ENCODE peak calls at places on chromosomes 12 and 14, in eight cellular contexts. One of them, this sample, is unnamed. For H3K27me3, the result is how much of the 10 kb centered on the place peaks cover.

GRCh38 chr12:7068240-7068993 is 7.9 kb downstream of the C1S start:
- DNase-seq in CD4-positive, alpha-beta T cell: no peak
- DNase-seq in neural progenitor cell: no peak
- DNase-seq in adrenal gland: no peak
- DNase-seq in stomach: no peak
- DNase-seq in left lung: no peak
- DNase-seq in Panc1: no peak
- DNase-seq in BJ: no peak
- DNase-seq in this sample: no peak

GRCh38 chr12:6370994-6371754 is 4.2 kb downstream of the SCNN1A start:
- DNase-seq in CD4-positive, alpha-beta T cell: no peak
- DNase-seq in neural progenitor cell: peak
- DNase-seq in adrenal gland: peak
- DNase-seq in stomach: peak
- DNase-seq in left lung: peak
- DNase-seq in Panc1: peak
- DNase-seq in BJ: no peak
- DNase-seq in this sample: peak

GRCh38 chr12:32595251-32595650 is 83.8 kb upstream of the DNM1L start:
- DNase-seq in CD4-positive, alpha-beta T cell: no peak
- DNase-seq in neural progenitor cell: no peak
- DNase-seq in adrenal gland: no peak
- DNase-seq in stomach: no peak
- DNase-seq in left lung: no peak
- DNase-seq in Panc1: no peak
- DNase-seq in BJ: peak
- DNase-seq in this sample: no peak

GRCh38 chr12:124392991-124393790 is 98.3 kb downstream of the RFLNA start:
- DNase-seq in CD4-positive, alpha-beta T cell: no peak
- DNase-seq in neural progenitor cell: peak
- DNase-seq in adrenal gland: peak
- DNase-seq in stomach: peak
- DNase-seq in left lung: peak
- DNase-seq in Panc1: no peak
- DNase-seq in BJ: no peak
- DNase-seq in this sample: peak

GRCh38 chr12:21843795-21844194 is 69.3 kb upstream of the KCNJ8 start:
- DNase-seq in CD4-positive, alpha-beta T cell: no peak
- DNase-seq in neural progenitor cell: no peak
- DNase-seq in adrenal gland: no peak
- DNase-seq in stomach: no peak
- DNase-seq in left lung: no peak
- DNase-seq in Panc1: no peak
- DNase-seq in BJ: no peak
- DNase-seq in this sample: no peak

GRCh38 chr12:125140918-125141573 is 75.8 kb downstream of the AACS start:
- DNase-seq in CD4-positive, alpha-beta T cell: no peak
- DNase-seq in neural progenitor cell: no peak
- DNase-seq in adrenal gland: no peak
- DNase-seq in stomach: no peak
- DNase-seq in left lung: no peak
- DNase-seq in Panc1: peak
- DNase-seq in BJ: no peak
- DNase-seq in this sample: no peak

GRCh38 chr14:49164074-49164473 is 422.1 kb downstream of the RPS29 start:
- DNase-seq in CD4-positive, alpha-beta T cell: no peak
- DNase-seq in neural progenitor cell: no peak
- DNase-seq in adrenal gland: no peak
- DNase-seq in stomach: no peak
- DNase-seq in left lung: no peak
- DNase-seq in Panc1: no peak
- DNase-seq in BJ: no peak
- DNase-seq in this sample: no peak

GRCh38 chr12:132523576-132524331 is 33.8 kb downstream of the FBRSL1 start:
- DNase-seq in CD4-positive, alpha-beta T cell: peak
- DNase-seq in neural progenitor cell: peak
- DNase-seq in adrenal gland: peak
- DNase-seq in stomach: peak
- DNase-seq in left lung: peak
- DNase-seq in Panc1: peak
- DNase-seq in BJ: no peak
- DNase-seq in this sample: peak

GRCh38 chr12:52506858-52507715 is 13.1 kb downstream of the KRT5 start:
- DNase-seq in CD4-positive, alpha-beta T cell: no peak
- DNase-seq in neural progenitor cell: peak
- DNase-seq in adrenal gland: no peak
- DNase-seq in stomach: no peak
- DNase-seq in left lung: no peak
- DNase-seq in Panc1: peak
- DNase-seq in BJ: no peak
- DNase-seq in this sample: no peak

GRCh38 chr12:66119229-66119869 is 11.2 kb downstream of the LLPH start:
- DNase-seq in CD4-positive, alpha-beta T cell: no peak
- DNase-seq in neural progenitor cell: no peak
- DNase-seq in adrenal gland: no peak
- DNase-seq in stomach: no peak
- DNase-seq in left lung: no peak
- DNase-seq in Panc1: no peak
- DNase-seq in BJ: no peak
- DNase-seq in this sample: no peak

GRCh38 chr12:66118240-66118891 is 12.2 kb downstream of the LLPH start:
- DNase-seq in CD4-positive, alpha-beta T cell: no peak
- DNase-seq in neural progenitor cell: no peak
- DNase-seq in adrenal gland: no peak
- DNase-seq in stomach: no peak
- DNase-seq in left lung: no peak
- DNase-seq in Panc1: no peak
- DNase-seq in BJ: no peak
- DNase-seq in this sample: no peak

GRCh38 chr12:66119870-66120241 is 10.7 kb downstream of the LLPH start:
- DNase-seq in CD4-positive, alpha-beta T cell: no peak
- DNase-seq in neural progenitor cell: no peak
- DNase-seq in adrenal gland: no peak
- DNase-seq in stomach: no peak
- DNase-seq in left lung: no peak
- DNase-seq in Panc1: no peak
- DNase-seq in BJ: no peak
- DNase-seq in this sample: no peak

GRCh38 chr12:66117242-66117641 is 13.3 kb downstream of the LLPH start:
- DNase-seq in CD4-positive, alpha-beta T cell: no peak
- DNase-seq in neural progenitor cell: no peak
- DNase-seq in adrenal gland: no peak
- DNase-seq in stomach: no peak
- DNase-seq in left lung: no peak
- DNase-seq in Panc1: no peak
- DNase-seq in BJ: no peak
- DNase-seq in this sample: no peak

DNA sequence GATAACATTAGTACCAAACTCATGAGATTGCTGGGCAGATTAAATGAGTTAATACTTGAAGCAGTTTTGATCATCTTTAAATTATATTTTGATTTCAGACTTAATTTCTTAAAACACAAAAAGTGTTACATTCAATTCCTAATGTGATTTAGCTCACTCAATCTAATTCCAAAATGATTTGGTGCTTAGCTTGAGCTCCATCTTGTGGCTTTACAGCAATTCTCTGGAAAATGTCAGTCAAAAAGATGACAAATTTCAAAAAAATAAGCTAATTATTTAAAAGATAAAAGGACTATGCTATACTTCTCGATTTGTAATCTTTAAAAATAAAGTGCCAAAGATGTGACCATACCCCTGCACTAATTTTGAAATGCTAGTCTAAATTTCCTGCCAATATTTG is 10.1 kb downstream of the LLPH start:
- DNase-seq in CD4-positive, alpha-beta T cell: no peak
- DNase-seq in neural progenitor cell: no peak
- DNase-seq in adrenal gland: no peak
- DNase-seq in stomach: no peak
- DNase-seq in left lung: no peak
- DNase-seq in Panc1: no peak
- DNase-seq in BJ: no peak
- DNase-seq in this sample: no peak
- TF ChIP-seq CTCF in CD4-positive, alpha-beta T cell: no peak
- TF ChIP-seq CTCF in neural progenitor cell: peak
- TF ChIP-seq CTCF in adrenal gland: no peak
- TF ChIP-seq CTCF in stomach: no peak
- TF ChIP-seq CTCF in left lung: no peak
- TF ChIP-seq CTCF in Panc1: peak
- TF ChIP-seq CTCF in BJ: no peak
- TF ChIP-seq CTCF in this sample: no peak

GRCh38 chr12:98260276-98260675 is 255.1 kb upstream of the TMPO start:
- DNase-seq in CD4-positive, alpha-beta T cell: no peak
- DNase-seq in neural progenitor cell: no peak
- DNase-seq in adrenal gland: no peak
- DNase-seq in stomach: no peak
- DNase-seq in left lung: no peak
- DNase-seq in Panc1: no peak
- DNase-seq in BJ: no peak
- DNase-seq in this sample: no peak

GRCh38 chr12:98259667-98260066 is 255.7 kb upstream of the TMPO start:
- DNase-seq in CD4-positive, alpha-beta T cell: no peak
- DNase-seq in neural progenitor cell: no peak
- DNase-seq in adrenal gland: no peak
- DNase-seq in stomach: no peak
- DNase-seq in left lung: no peak
- DNase-seq in Panc1: no peak
- DNase-seq in BJ: no peak
- DNase-seq in this sample: no peak

DNA sequence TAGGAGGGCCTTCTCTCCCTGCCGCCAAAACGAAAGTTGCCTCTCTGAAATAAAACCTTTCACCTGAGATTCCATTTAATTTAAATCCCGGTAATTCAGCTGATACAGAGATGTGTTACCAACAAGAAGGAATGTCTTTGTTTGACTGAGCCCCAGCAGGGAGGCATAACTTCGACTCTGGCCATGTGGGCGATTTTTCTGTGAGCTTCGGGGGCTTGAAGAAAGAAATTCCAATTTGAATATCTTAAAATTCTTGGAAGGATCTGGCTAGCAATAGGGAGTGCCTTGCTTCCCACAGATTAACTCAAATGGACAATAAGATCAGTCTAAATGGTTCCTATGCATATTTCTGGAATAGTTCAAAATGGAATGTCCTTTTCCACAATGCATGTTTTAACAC is 252.5 kb upstream of the TMPO start:
- DNase-seq in CD4-positive, alpha-beta T cell: no peak
- DNase-seq in neural progenitor cell: peak
- DNase-seq in adrenal gland: no peak
- DNase-seq in stomach: no peak
- DNase-seq in left lung: no peak
- DNase-seq in Panc1: no peak
- DNase-seq in BJ: no peak
- DNase-seq in this sample: no peak
- H3K27me3 ChIP-seq in CD4-positive, alpha-beta T cell: under half
- H3K27me3 ChIP-seq in neural progenitor cell: under half
- H3K27me3 ChIP-seq in adrenal gland: under half
- H3K27me3 ChIP-seq in stomach: under half
- H3K27me3 ChIP-seq in left lung: under half
- H3K27me3 ChIP-seq in Panc1: under half
- H3K27me3 ChIP-seq in BJ: under half
- H3K27me3 ChIP-seq in this sample: under half

GRCh38 chr12:3263282-3263681 is 186.1 kb downstream of the TSPAN9 start:
- DNase-seq in CD4-positive, alpha-beta T cell: no peak
- DNase-seq in neural progenitor cell: no peak
- DNase-seq in adrenal gland: no peak
- DNase-seq in stomach: no peak
- DNase-seq in left lung: no peak
- DNase-seq in Panc1: no peak
- DNase-seq in BJ: no peak
- DNase-seq in this sample: no peak

GRCh38 chr12:3263939-3264699 is 186.9 kb downstream of the TSPAN9 start:
- DNase-seq in CD4-positive, alpha-beta T cell: no peak
- DNase-seq in neural progenitor cell: no peak
- DNase-seq in adrenal gland: no peak
- DNase-seq in stomach: no peak
- DNase-seq in left lung: no peak
- DNase-seq in Panc1: no peak
- DNase-seq in BJ: no peak
- DNase-seq in this sample: no peak

GRCh38 chr12:3259976-3260375 is 182.8 kb downstream of the TSPAN9 start:
- DNase-seq in CD4-positive, alpha-beta T cell: no peak
- DNase-seq in neural progenitor cell: no peak
- DNase-seq in adrenal gland: no peak
- DNase-seq in stomach: no peak
- DNase-seq in left lung: no peak
- DNase-seq in Panc1: no peak
- DNase-seq in BJ: no peak
- DNase-seq in this sample: no peak

GRCh38 chr12:3262466-3262865 is 185.3 kb downstream of the TSPAN9 start:
- DNase-seq in CD4-positive, alpha-beta T cell: no peak
- DNase-seq in neural progenitor cell: no peak
- DNase-seq in adrenal gland: no peak
- DNase-seq in stomach: no peak
- DNase-seq in left lung: no peak
- DNase-seq in Panc1: no peak
- DNase-seq in BJ: no peak
- DNase-seq in this sample: no peak

GRCh38 chr12:3261782-3262359 is 184.7 kb downstream of the TSPAN9 start:
- DNase-seq in CD4-positive, alpha-beta T cell: no peak
- DNase-seq in neural progenitor cell: no peak
- DNase-seq in adrenal gland: no peak
- DNase-seq in stomach: no peak
- DNase-seq in left lung: no peak
- DNase-seq in Panc1: no peak
- DNase-seq in BJ: no peak
- DNase-seq in this sample: no peak
- TF ChIP-seq CTCF in CD4-positive, alpha-beta T cell: no peak
- TF ChIP-seq CTCF in neural progenitor cell: no peak
- TF ChIP-seq CTCF in adrenal gland: no peak
- TF ChIP-seq CTCF in stomach: no peak
- TF ChIP-seq CTCF in left lung: no peak
- TF ChIP-seq CTCF in Panc1: no peak
- TF ChIP-seq CTCF in BJ: no peak
- TF ChIP-seq CTCF in this sample: peak

GRCh38 chr12:96397756-96398421 is 2.4 kb downstream of the CDK17 start:
- DNase-seq in CD4-positive, alpha-beta T cell: no peak
- DNase-seq in neural progenitor cell: no peak
- DNase-seq in adrenal gland: no peak
- DNase-seq in stomach: no peak
- DNase-seq in left lung: no peak
- DNase-seq in Panc1: no peak
- DNase-seq in BJ: no peak
- DNase-seq in this sample: no peak

GRCh38 chr12:96395236-96395635 is 5.0 kb downstream of the CDK17 start:
- DNase-seq in CD4-positive, alpha-beta T cell: no peak
- DNase-seq in neural progenitor cell: no peak
- DNase-seq in adrenal gland: no peak
- DNase-seq in stomach: no peak
- DNase-seq in left lung: no peak
- DNase-seq in Panc1: no peak
- DNase-seq in BJ: no peak
- DNase-seq in this sample: no peak

GRCh38 chr12:96396209-96396608 is 4.0 kb downstream of the CDK17 start:
- DNase-seq in CD4-positive, alpha-beta T cell: no peak
- DNase-seq in neural progenitor cell: no peak
- DNase-seq in adrenal gland: no peak
- DNase-seq in stomach: no peak
- DNase-seq in left lung: no peak
- DNase-seq in Panc1: no peak
- DNase-seq in BJ: no peak
- DNase-seq in this sample: no peak

GRCh38 chr12:96398422-96399080 is 1.7 kb downstream of the CDK17 start:
- DNase-seq in CD4-positive, alpha-beta T cell: no peak
- DNase-seq in neural progenitor cell: no peak
- DNase-seq in adrenal gland: no peak
- DNase-seq in stomach: no peak
- DNase-seq in left lung: no peak
- DNase-seq in Panc1: no peak
- DNase-seq in BJ: no peak
- DNase-seq in this sample: no peak

GRCh38 chr12:96396914-96397313 is 3.3 kb downstream of the CDK17 start:
- DNase-seq in CD4-positive, alpha-beta T cell: no peak
- DNase-seq in neural progenitor cell: no peak
- DNase-seq in adrenal gland: no peak
- DNase-seq in stomach: no peak
- DNase-seq in left lung: no peak
- DNase-seq in Panc1: no peak
- DNase-seq in BJ: no peak
- DNase-seq in this sample: no peak
- H3K27me3 ChIP-seq in CD4-positive, alpha-beta T cell: under half
- H3K27me3 ChIP-seq in neural progenitor cell: under half
- H3K27me3 ChIP-seq in adrenal gland: under half
- H3K27me3 ChIP-seq in stomach: under half
- H3K27me3 ChIP-seq in left lung: under half
- H3K27me3 ChIP-seq in Panc1: under half
- H3K27me3 ChIP-seq in BJ: under half
- H3K27me3 ChIP-seq in this sample: under half

This sample was measured in upper lobe of right lung.